ENCODE peak calls at places on chromosomes 4 and X, in nine cellular contexts. F is amygdala, X is head of caudate nucleus, T is HepG2, P is ACHN, D is ureter, L is NCI-H1417 treated with DMSO at 0.1 percent for 48 hours, S is cerebellum, Y is fibroblast of pulmonary artery. Q is an unnamed sample.

GRCh38 chrX:31497086-31497485 is 425.2 kb upstream of the FTHL17 start:
- DNase-seq in L (no peak), D (no peak), S (no peak), F (no peak), P (no peak), Y (peak; percentile 52), X (no peak), T (no peak), Q (no peak)

GRCh38 chrX:9091253-9091652 is 57.3 kb upstream of the FAM9B start:
- DNase-seq in D (no peak), X (no peak), F (no peak), L (no peak), P (no peak), T (no peak), S (no peak), Y (no peak), Q (no peak)

GRCh38 chr4:11250510-11250909 is 178.2 kb downstream of the HS3ST1 start:
- DNase-seq in T (no peak), X (no peak), P (no peak), Y (no peak), L (no peak), S (no peak), D (no peak), F (no peak), Q (no peak)

GRCh38 chrX:69130448-69130847 is 34.8 kb downstream of the PJA1 start:
- DNase-seq in D (no peak), S (no peak), X (no peak), P (no peak), F (no peak), Y (no peak), T (no peak), L (no peak), Q (no peak)

GRCh38 chr4:65834707-65835106 is 164.4 kb upstream of the EPHA5 start:
- DNase-seq in P (no peak), D (no peak), L (no peak), T (no peak), X (no peak), Y (no peak), F (no peak), S (no peak), Q (no peak)

GRCh38 chr4:7487464-7487863 is 52.7 kb upstream of the PSAPL1 start:
- DNase-seq in X (no peak), Y (no peak), L (peak; percentile 9), D (no peak), S (no peak), F (no peak), T (no peak), P (no peak), Q (no peak)

GRCh38 chrX:107672955-107673378 is 44.7 kb downstream of the PRPS1 start:
- DNase-seq in S (peak; percentile 57), D (peak; percentile 85), F (peak; percentile 20), L (no peak), P (peak; percentile 52), T (peak; percentile 28), Y (peak; percentile 89), X (no peak), Q (peak; percentile 84)

GRCh38 chr4:145446184-145446583 is 35.5 kb upstream of the SMAD1 start:
- DNase-seq in T (no peak), L (no peak), X (no peak), P (no peak), F (no peak), S (no peak), Y (no peak), D (no peak), Q (no peak)

GRCh38 chr4:148214529-148215166 is 227.6 kb downstream of the NR3C2 start:
- DNase-seq in F (no peak), S (peak; percentile 27), D (peak; percentile 64), P (no peak), Y (no peak), L (no peak), T (no peak), X (no peak), Q (no peak)

GRCh38 chr4:62398318-62398717 is 1198.2 kb downstream of the ADGRL3 start:
- DNase-seq in P (no peak), L (no peak), D (no peak), X (no peak), T (no peak), F (no peak), Y (no peak), S (no peak), Q (no peak)

GRCh38 chr4:87502580-87503238 is 26.5 kb downstream of the SPARCL1 start:
- DNase-seq in X (no peak), T (no peak), P (no peak), S (peak; percentile 11), D (no peak), F (no peak), L (no peak), Y (peak; percentile 67), Q (peak; percentile 79)

GRCh38 chr4:4456351-4456750 is 69.4 kb downstream of the NSG1 start:
- DNase-seq in X (no peak), P (no peak), T (peak; percentile 17), F (no peak), Y (peak; percentile 35), D (no peak), L (no peak), S (no peak), Q (no peak)

GRCh38 chrX:149881081-149881711 is at the start of gene MAGEA8:
- DNase-seq in L (no peak), T (no peak), X (no peak), Y (no peak), F (no peak), D (no peak), S (no peak), P (no peak), Q (no peak)

GRCh38 chrX:41005445-41005992 is 79.7 kb upstream of the USP9X start:
- DNase-seq in L (no peak), T (no peak), F (no peak), Y (no peak), D (no peak), S (no peak), P (no peak), X (no peak), Q (no peak)

GRCh38 chr4:86367577-86367976 is 7.7 kb upstream of the MAPK10 start:
- DNase-seq in F (no peak), S (no peak), X (no peak), T (no peak), L (no peak), P (no peak), D (no peak), Y (peak; percentile 67), Q (no peak)

GRCh38 chrX:104913348-104913747 is 307.1 kb downstream of the TEX13A start:
- DNase-seq in L (no peak), X (no peak), Y (peak; percentile 16), T (peak; percentile 1), S (no peak), F (no peak), P (peak; percentile 6), D (no peak), Q (peak; percentile 18)

GRCh38 chr4:127540497-127541026 is 92.2 kb upstream of the INTU start:
- DNase-seq in X (no peak), L (no peak), D (no peak), P (no peak), T (no peak), S (no peak), F (no peak), Y (no peak), Q (no peak)

GRCh38 chr4:140116442-140117104 is 37.4 kb downstream of the MAML3 start:
- DNase-seq in Y (no peak), P (no peak), X (no peak), L (no peak), S (no peak), T (no peak), D (no peak), F (no peak), Q (no peak)

GRCh38 chr4:95572304-95572991 is 23.7 kb upstream of the UNC5C start:
- DNase-seq in Y (peak; percentile 74), P (no peak), D (peak; percentile 61), F (no peak), T (no peak), L (no peak), S (no peak), X (no peak), Q (peak; percentile 25)

GRCh38 chr4:6608758-6609414 is 31.6 kb upstream of the MRFAP1 start:
- DNase-seq in S (peak; percentile 7), P (no peak), X (no peak), L (no peak), Y (no peak), D (no peak), F (no peak), T (no peak), Q (no peak)

GRCh38 chrX:137031517-137032377 is 2.0 kb downstream of the GPR101 start:
- DNase-seq in X (no peak), S (peak; percentile 34), L (peak; percentile 2), T (no peak), P (peak; percentile 28), Y (peak; percentile 53), F (peak; percentile 10), D (no peak), Q (no peak)

GRCh38 chr4:76087007-76087769 is 12.7 kb downstream of the ART3 start:
- DNase-seq in S (peak; percentile 55), L (peak; percentile 9), P (peak; percentile 62), D (peak; percentile 45), Y (peak; percentile 74), X (peak; percentile 65), T (peak; percentile 86), F (peak; percentile 74), Q (peak; percentile 83)

GRCh38 chr4:128573781-128574508 is 235.6 kb upstream of the JADE1 start:
- DNase-seq in D (no peak), L (no peak), F (no peak), Y (peak; percentile 83), P (peak; percentile 98), T (peak; percentile 70), X (no peak), S (no peak), Q (peak; percentile 84)

GRCh38 chrX:100376581-100376980 is 33.5 kb downstream of the PCDH19 start:
- DNase-seq in L (no peak), S (no peak), T (no peak), D (no peak), P (no peak), Y (peak; percentile 4), F (no peak), X (no peak), Q (no peak)

Q was measured in HT-29.